ENCODE peak calls at places on chromosomes 11 and 22, in nine cellular contexts. Q, F, M, X, R, V, B, T and U are unnamed samples.

GRCh38 chr22:18048441-18048898 is 24.1 kb upstream of the MICAL3 start:
- DNase-seq in Q (no peak), F (no peak), M (peak), X (no peak), R (no peak), V (no peak), B (no peak), T (no peak), U (no peak)

GRCh38 chr11:14304601-14305000 is 54.4 kb downstream of the RRAS2 start:
- DNase-seq in Q (no peak), F (no peak), M (no peak), X (no peak), R (no peak), V (no peak), B (no peak), T (no peak), U (no peak)

GRCh38 chr22:23632178-23632577 is at the start of gene DRICH1:
- DNase-seq in Q (no peak), F (no peak), M (no peak), X (no peak), R (no peak), V (no peak), B (no peak), T (no peak), U (no peak)

GRCh38 chr22:17733484-17733883 is 40.8 kb downstream of the BID start:
- DNase-seq in Q (no peak), F (no peak), M (peak), X (no peak), R (no peak), V (no peak), B (no peak), T (no peak), U (no peak)

GRCh38 chr22:47213571-47214230 is 451.3 kb downstream of the TBC1D22A start:
- DNase-seq in Q (peak), F (peak), M (no peak), X (peak), R (no peak), V (no peak), B (peak), T (no peak), U (no peak)

GRCh38 chr11:33256031-33256807 is 962 bp upstream of the HIPK3 start:
- DNase-seq in Q (no peak), F (no peak), M (peak), X (no peak), R (no peak), V (no peak), B (no peak), T (no peak), U (no peak)

GRCh38 chr11:11076276-11076675 is 218.4 kb upstream of the ZBED5 start:
- DNase-seq in Q (no peak), F (no peak), M (no peak), X (no peak), R (no peak), V (no peak), B (no peak), T (no peak), U (no peak)

GRCh38 chr22:36386900-36387663 is 685 bp downstream of the MYH9 start:
- DNase-seq in Q (no peak), F (peak), M (peak), X (no peak), R (peak), V (no peak), B (no peak), T (no peak), U (no peak)

GRCh38 chr11:122981388-122982264 is at the start of gene BSX:
- DNase-seq in Q (no peak), F (peak), M (peak), X (no peak), R (no peak), V (no peak), B (no peak), T (no peak), U (no peak)

GRCh38 chr22:17117890-17118289 is 3.3 kb downstream of the TMEM121B start:
- DNase-seq in Q (no peak), F (no peak), M (no peak), X (no peak), R (no peak), V (no peak), B (no peak), T (no peak), U (no peak)

GRCh38 chr11:1625541-1625940 is 3.6 kb upstream of the KRTAP5-4 start:
- DNase-seq in Q (no peak), F (no peak), M (no peak), X (no peak), R (no peak), V (no peak), B (no peak), T (no peak), U (no peak)

GRCh38 chr22:35376728-35377472 is 4.0 kb upstream of the HMOX1 start:
- DNase-seq in Q (peak), F (peak), M (peak), X (peak), R (peak), V (peak), B (no peak), T (peak), U (peak)

GRCh38 chr22:23836281-23836680 is 2.5 kb downstream of the DERL3 start:
- DNase-seq in Q (no peak), F (no peak), M (no peak), X (no peak), R (peak), V (no peak), B (no peak), T (no peak), U (no peak)

GRCh38 chr11:111963786-111964385 is 26.7 kb downstream of the DIXDC1 start:
- DNase-seq in Q (no peak), F (no peak), M (no peak), X (no peak), R (no peak), V (no peak), B (no peak), T (no peak), U (no peak)

GRCh38 chr22:46172522-46172921 is 22.2 kb downstream of the PPARA start:
- DNase-seq in Q (no peak), F (no peak), M (peak), X (no peak), R (no peak), V (no peak), B (no peak), T (no peak), U (no peak)

GRCh38 chr11:132980721-132981120 is 551.6 kb downstream of the OPCML start:
- DNase-seq in Q (no peak), F (no peak), M (no peak), X (no peak), R (no peak), V (no peak), B (no peak), T (no peak), U (no peak)

GRCh38 chr11:110979696-110980095 is 265.8 kb upstream of the POU2AF2 start:
- DNase-seq in Q (no peak), F (no peak), M (peak), X (no peak), R (no peak), V (no peak), B (no peak), T (no peak), U (no peak)

GRCh38 chr11:26095340-26095739 is 236.6 kb upstream of the ANO3 start:
- DNase-seq in Q (no peak), F (no peak), M (no peak), X (no peak), R (no peak), V (no peak), B (no peak), T (no peak), U (no peak)

GRCh38 chr11:19344661-19345518 is 104.1 kb upstream of the E2F8 start:
- DNase-seq in Q (no peak), F (peak), M (peak), X (no peak), R (peak), V (peak), B (no peak), T (peak), U (peak)

GRCh38 chr11:134951305-134951700 is 539.3 kb upstream of the B3GAT1 start:
- DNase-seq in Q (no peak), F (no peak), M (peak), X (no peak), R (peak), V (peak), B (no peak), T (no peak), U (no peak)

GRCh38 chr22:49856343-49856742 is 2.7 kb downstream of the ZBED4 start:
- DNase-seq in Q (no peak), F (no peak), M (no peak), X (no peak), R (no peak), V (no peak), B (no peak), T (no peak), U (no peak)

GRCh38 chr11:28962492-28962891 is 854.3 kb downstream of the METTL15 start:
- DNase-seq in Q (no peak), F (no peak), M (no peak), X (no peak), R (no peak), V (no peak), B (no peak), T (no peak), U (no peak)

GRCh38 chr11:114088216-114088615 is 28.7 kb downstream of the ZBTB16 start:
- DNase-seq in Q (no peak), F (no peak), M (no peak), X (no peak), R (no peak), V (no peak), B (no peak), T (no peak), U (no peak)